ENCODE peak calls at places on chromosomes 4 and X, in six cellular contexts. P is endothelial cell, Q is T47D, X is Right ventricle myocardium inferior, F is GM13977, S is left ventricle myocardium inferior. R is an unnamed sample.

GRCh38 chr4:78592104-78592783 is 40.7 kb downstream of the ANXA3 start:
- DNase-seq in P (peak), Q (no peak), X (no peak), F (peak), S (no peak), R (no peak)

GRCh38 chr4:126582737-126583136 is 1050.0 kb upstream of the INTU start:
- DNase-seq in P (peak), Q (no peak), X (no peak), F (no peak), S (no peak), R (no peak)

GRCh38 chr4:10893417-10893816 is 208.8 kb upstream of the CLNK start:
- DNase-seq in P (no peak), Q (no peak), X (no peak), F (peak), S (no peak), R (no peak)

GRCh38 chr4:181078236-181078635 is 1165.0 kb upstream of the TENM3 start:
- DNase-seq in P (no peak), Q (no peak), X (no peak), F (no peak), S (no peak), R (no peak)

GRCh38 chr4:68129793-68130192 is at the start of gene TMPRSS11F:
- DNase-seq in P (no peak), Q (no peak), X (no peak), F (no peak), S (no peak), R (no peak)

GRCh38 chrX:119236599-119237525 is 777 bp downstream of the PGRMC1 start:
- DNase-seq in P (peak), Q (no peak), X (no peak), F (no peak), S (peak), R (no peak)

GRCh38 chr4:113502476-113502875 is 259.1 kb downstream of the CAMK2D start:
- DNase-seq in P (no peak), Q (no peak), X (no peak), F (no peak), S (no peak), R (no peak)

GRCh38 chr4:41512604-41513003 is 25.4 kb upstream of the LIMCH1 start:
- DNase-seq in P (no peak), Q (no peak), X (no peak), F (no peak), S (no peak), R (no peak)

GRCh38 chrX:41108684-41109205 is 23.5 kb downstream of the USP9X start:
- DNase-seq in P (no peak), Q (no peak), X (no peak), F (no peak), S (no peak), R (no peak)

GRCh38 chr4:145041378-145041777 is 56.6 kb downstream of the ANAPC10 start:
- DNase-seq in P (no peak), Q (no peak), X (no peak), F (no peak), S (no peak), R (no peak)

GRCh38 chr4:76458829-76459228 is 23.8 kb downstream of the SHROOM3 start:
- DNase-seq in P (no peak), Q (no peak), X (no peak), F (no peak), S (no peak), R (no peak)